ENCODE peak calls at places on chromosome 6, in nine cellular contexts. W, K, I, F, B, A, H, R and N are unnamed samples.

GRCh38 chr6:786946-787763 is 94.2 kb upstream of the EXOC2 start:
- DNase-seq in W (no peak), K (no peak), I (no peak), F (peak), B (no peak), A (peak), H (no peak), R (no peak), N (peak)

GRCh38 chr6:44035621-44036020 is 91.6 kb downstream of the MRPL14 start:
- DNase-seq in W (no peak), K (no peak), I (no peak), F (no peak), B (no peak), A (no peak), H (no peak), R (no peak), N (no peak)

GRCh38 chr6:161101517-161101916 is 109.9 kb downstream of the MAP3K4 start:
- DNase-seq in W (no peak), K (no peak), I (no peak), F (peak), B (peak), A (peak), H (no peak), R (no peak), N (no peak)

GRCh38 chr6:105077592-105078463 is 102.0 kb downstream of the POPDC3 start:
- DNase-seq in W (no peak), K (no peak), I (no peak), F (peak), B (peak), A (peak), H (no peak), R (no peak), N (no peak)

GRCh38 chr6:14129572-14129971 is 12.0 kb downstream of the CD83 start:
- DNase-seq in W (no peak), K (peak), I (no peak), F (peak), B (peak), A (peak), H (no peak), R (no peak), N (no peak)

GRCh38 chr6:153086225-153086990 is 44.7 kb downstream of the RGS17 start:
- DNase-seq in W (no peak), K (no peak), I (no peak), F (no peak), B (no peak), A (no peak), H (no peak), R (no peak), N (no peak)

GRCh38 chr6:45432944-45433343 is 55.2 kb upstream of the SUPT3H start:
- DNase-seq in W (no peak), K (no peak), I (no peak), F (no peak), B (peak), A (no peak), H (no peak), R (no peak), N (no peak)

GRCh38 chr6:14792118-14792955 is 453.5 kb upstream of the JARID2 start:
- DNase-seq in W (no peak), K (no peak), I (no peak), F (no peak), B (no peak), A (no peak), H (no peak), R (no peak), N (no peak)

GRCh38 chr6:67870321-67870720 is 764.8 kb upstream of the ADGRB3 start:
- DNase-seq in W (no peak), K (no peak), I (no peak), F (no peak), B (no peak), A (no peak), H (no peak), R (no peak), N (no peak)

GRCh38 chr6:75210885-75211739 is 5.3 kb upstream of the COL12A1 start:
- DNase-seq in W (peak), K (peak), I (peak), F (peak), B (peak), A (peak), H (no peak), R (peak), N (peak)

GRCh38 chr6:169425628-169426370 is 172.2 kb upstream of the THBS2 start:
- DNase-seq in W (no peak), K (no peak), I (no peak), F (no peak), B (peak), A (no peak), H (no peak), R (no peak), N (no peak)

GRCh38 chr6:89637960-89638319 is 607 bp downstream of the LYRM2 start:
- DNase-seq in W (no peak), K (no peak), I (no peak), F (no peak), B (no peak), A (no peak), H (no peak), R (no peak), N (no peak)

GRCh38 chr6:24183584-24183983 is 57.6 kb downstream of the NRSN1 start:
- DNase-seq in W (no peak), K (no peak), I (no peak), F (no peak), B (no peak), A (no peak), H (no peak), R (no peak), N (no peak)

GRCh38 chr6:27986928-27987725 is 30.1 kb downstream of the OR2B6 start:
- DNase-seq in W (no peak), K (no peak), I (no peak), F (no peak), B (no peak), A (no peak), H (no peak), R (no peak), N (no peak)

GRCh38 chr6:138013949-138014348 is 93.3 kb downstream of the PERP start:
- DNase-seq in W (no peak), K (no peak), I (no peak), F (no peak), B (no peak), A (no peak), H (no peak), R (no peak), N (no peak)

GRCh38 chr6:1604347-1604990 is 5.2 kb upstream of the FOXC1 start:
- DNase-seq in W (peak), K (peak), I (peak), F (peak), B (peak), A (peak), H (peak), R (peak), N (peak)

GRCh38 chr6:107698146-107698545 is 126.0 kb downstream of the SCML4 start:
- DNase-seq in W (no peak), K (no peak), I (no peak), F (no peak), B (peak), A (no peak), H (no peak), R (no peak), N (no peak)

GRCh38 chr6:127737009-127737486 is 160.1 kb downstream of the C6orf58 start:
- DNase-seq in W (peak), K (peak), I (peak), F (peak), B (peak), A (peak), H (peak), R (peak), N (peak)

GRCh38 chr6:156774872-156775405 is 2.2 kb upstream of the ARID1B start:
- DNase-seq in W (no peak), K (no peak), I (no peak), F (peak), B (no peak), A (no peak), H (no peak), R (no peak), N (no peak)

GRCh38 chr6:168031411-168032382 is 34.2 kb downstream of the KIF25 start:
- DNase-seq in W (no peak), K (no peak), I (no peak), F (no peak), B (peak), A (no peak), H (no peak), R (no peak), N (no peak)

GRCh38 chr6:6712258-6712978 is 123.9 kb downstream of the LY86 start:
- DNase-seq in W (no peak), K (no peak), I (no peak), F (no peak), B (peak), A (no peak), H (no peak), R (no peak), N (no peak)

GRCh38 chr6:115554060-115554459 is 506.6 kb downstream of the FRK start:
- DNase-seq in W (no peak), K (no peak), I (no peak), F (no peak), B (no peak), A (no peak), H (no peak), R (no peak), N (no peak)

GRCh38 chr6:169978615-169979161 is 227.3 kb downstream of the ERMARD start:
- DNase-seq in W (no peak), K (no peak), I (no peak), F (no peak), B (no peak), A (no peak), H (no peak), R (no peak), N (no peak)

GRCh38 chr6:142871910-142872331 is 73.1 kb downstream of the HIVEP2 start:
- DNase-seq in W (no peak), K (no peak), I (peak), F (no peak), B (peak), A (no peak), H (no peak), R (peak), N (peak)

GRCh38 chr6:53986721-53987526 is 124.3 kb upstream of the MLIP start:
- DNase-seq in W (no peak), K (no peak), I (no peak), F (peak), B (peak), A (no peak), H (no peak), R (no peak), N (no peak)

GRCh38 chr6:149899926-149900619 is 2.2 kb upstream of the RAET1E start:
- DNase-seq in W (no peak), K (no peak), I (no peak), F (no peak), B (no peak), A (no peak), H (no peak), R (no peak), N (no peak)

GRCh38 chr6:157518399-157519250 is 137.6 kb downstream of the ZDHHC14 start:
- DNase-seq in W (no peak), K (no peak), I (no peak), F (no peak), B (peak), A (no peak), H (no peak), R (no peak), N (no peak)

GRCh38 chr6:111782887-111783286 is 90.4 kb downstream of the FYN start:
- DNase-seq in W (no peak), K (no peak), I (no peak), F (no peak), B (no peak), A (no peak), H (no peak), R (no peak), N (no peak)

GRCh38 chr6:149852180-149852579 is 12.0 kb downstream of the LRP11 start:
- DNase-seq in W (no peak), K (no peak), I (no peak), F (peak), B (peak), A (peak), H (no peak), R (no peak), N (no peak)

GRCh38 chr6:127971945-127972391 is 71.1 kb upstream of the THEMIS start:
- DNase-seq in W (peak), K (no peak), I (peak), F (no peak), B (peak), A (peak), H (no peak), R (peak), N (peak)

GRCh38 chr6:135910943-135911618 is 59.6 kb downstream of the PDE7B start:
- DNase-seq in W (no peak), K (no peak), I (no peak), F (peak), B (no peak), A (no peak), H (no peak), R (no peak), N (no peak)

GRCh38 chr6:89208551-89208950 is 8.6 kb downstream of the GABRR1 start:
- DNase-seq in W (no peak), K (no peak), I (no peak), F (no peak), B (no peak), A (no peak), H (no peak), R (no peak), N (no peak)

GRCh38 chr6:19719691-19720127 is 117.5 kb upstream of the ID4 start:
- DNase-seq in W (no peak), K (peak), I (no peak), F (peak), B (peak), A (no peak), H (no peak), R (no peak), N (no peak)

GRCh38 chr6:167567142-167568033 is 242.5 kb downstream of the TTLL2 start:
- DNase-seq in W (no peak), K (no peak), I (no peak), F (no peak), B (no peak), A (peak), H (no peak), R (no peak), N (no peak)

GRCh38 chr6:162478191-162478642 is 249.3 kb downstream of the PRKN start:
- DNase-seq in W (no peak), K (no peak), I (no peak), F (peak), B (no peak), A (no peak), H (no peak), R (no peak), N (no peak)